ENCODE peak calls at places on chromosome 22, in five cellular contexts. One of them, this sample, is unnamed.
A peak's percentile ranks its signal among the peaks of the same experiment; 100 is the strongest.

GRCh38 chr22:25878933-25879332 is 136.9 kb downstream of the MYO18B start:
- DNase-seq in esophagus squamous epithelium: no peak
- DNase-seq in K562: no peak
- DNase-seq in right lobe of liver: no peak
- DNase-seq in uterus: no peak
- DNase-seq in this sample: no peak

GRCh38 chr22:22918297-22918965 is 30.8 kb downstream of the IGLL5 start:
- DNase-seq in esophagus squamous epithelium: no peak
- DNase-seq in K562: peak; percentile 55
- DNase-seq in right lobe of liver: no peak
- DNase-seq in uterus: no peak
- DNase-seq in this sample: no peak

GRCh38 chr22:27780161-27780575 is 21.4 kb downstream of the MN1 start:
- DNase-seq in esophagus squamous epithelium: no peak
- DNase-seq in K562: no peak
- DNase-seq in right lobe of liver: no peak
- DNase-seq in uterus: no peak
- DNase-seq in this sample: no peak

GRCh38 chr22:42343136-42343484 is 72.7 kb upstream of the TCF20 start:
- DNase-seq in esophagus squamous epithelium: no peak
- DNase-seq in K562: no peak
- DNase-seq in right lobe of liver: no peak
- DNase-seq in uterus: no peak
- DNase-seq in this sample: no peak

GRCh38 chr22:22884010-22884887 is 3.4 kb upstream of the IGLL5 start:
- DNase-seq in esophagus squamous epithelium: no peak
- DNase-seq in K562: peak; percentile 57
- DNase-seq in right lobe of liver: no peak
- DNase-seq in uterus: no peak
- DNase-seq in this sample: peak; percentile 80

GRCh38 chr22:50140615-50141014 is 29.9 kb upstream of the PANX2 start:
- DNase-seq in esophagus squamous epithelium: no peak
- DNase-seq in K562: no peak
- DNase-seq in right lobe of liver: no peak
- DNase-seq in uterus: no peak
- DNase-seq in this sample: no peak

GRCh38 chr22:49004484-49005399 is 822.9 kb downstream of the BRD1 start:
- DNase-seq in esophagus squamous epithelium: no peak
- DNase-seq in K562: no peak
- DNase-seq in right lobe of liver: no peak
- DNase-seq in uterus: no peak
- DNase-seq in this sample: peak; percentile 6

GRCh38 chr22:39431821-39432251 is 25.0 kb upstream of the MGAT3 start:
- DNase-seq in esophagus squamous epithelium: no peak
- DNase-seq in K562: no peak
- DNase-seq in right lobe of liver: peak; percentile 49
- DNase-seq in uterus: no peak
- DNase-seq in this sample: no peak

GRCh38 chr22:50625568-50626313 is 2.2 kb downstream of the ARSA start:
- DNase-seq in esophagus squamous epithelium: no peak
- DNase-seq in K562: no peak
- DNase-seq in right lobe of liver: no peak
- DNase-seq in uterus: no peak
- DNase-seq in this sample: no peak

GRCh38 chr22:48528221-48528915 is 1299.3 kb downstream of the BRD1 start:
- DNase-seq in esophagus squamous epithelium: no peak
- DNase-seq in K562: no peak
- DNase-seq in right lobe of liver: no peak
- DNase-seq in uterus: no peak
- DNase-seq in this sample: no peak

GRCh38 chr22:44384981-44385610 is 72.3 kb upstream of the SHISAL1 start:
- DNase-seq in esophagus squamous epithelium: no peak
- DNase-seq in K562: no peak
- DNase-seq in right lobe of liver: peak; percentile 49
- DNase-seq in uterus: no peak
- DNase-seq in this sample: no peak

GRCh38 chr22:42688241-42688913 is 32.3 kb downstream of the A4GALT start:
- DNase-seq in esophagus squamous epithelium: no peak
- DNase-seq in K562: peak; percentile 38
- DNase-seq in right lobe of liver: peak; percentile 88
- DNase-seq in uterus: peak; percentile 94
- DNase-seq in this sample: peak; percentile 89

GRCh38 chr22:26546282-26546681 is 34.0 kb upstream of the TFIP11 start:
- DNase-seq in esophagus squamous epithelium: no peak
- DNase-seq in K562: no peak
- DNase-seq in right lobe of liver: no peak
- DNase-seq in uterus: no peak
- DNase-seq in this sample: no peak

GRCh38 chr22:48968201-48968959 is 859.3 kb downstream of the BRD1 start:
- DNase-seq in esophagus squamous epithelium: no peak
- DNase-seq in K562: peak; percentile 15
- DNase-seq in right lobe of liver: no peak
- DNase-seq in uterus: peak; percentile 5
- DNase-seq in this sample: peak; percentile 6

GRCh38 chr22:45200862-45201511 is 37.3 kb downstream of the NUP50 start:
- DNase-seq in esophagus squamous epithelium: no peak
- DNase-seq in K562: no peak
- DNase-seq in right lobe of liver: no peak
- DNase-seq in uterus: no peak
- DNase-seq in this sample: no peak

GRCh38 chr22:35205956-35206355 is 51.3 kb upstream of the HMGXB4 start:
- DNase-seq in esophagus squamous epithelium: no peak
- DNase-seq in K562: no peak
- DNase-seq in right lobe of liver: no peak
- DNase-seq in uterus: no peak
- DNase-seq in this sample: no peak

GRCh38 chr22:17871726-17872458 is 97.6 kb upstream of the BID start:
- DNase-seq in esophagus squamous epithelium: no peak
- DNase-seq in K562: no peak
- DNase-seq in right lobe of liver: no peak
- DNase-seq in uterus: no peak
- DNase-seq in this sample: no peak

GRCh38 chr22:34781676-34782075 is 284.3 kb upstream of the ISX start:
- DNase-seq in esophagus squamous epithelium: no peak
- DNase-seq in K562: no peak
- DNase-seq in right lobe of liver: no peak
- DNase-seq in uterus: no peak
- DNase-seq in this sample: no peak

GRCh38 chr22:48905206-48905975 is 922.3 kb downstream of the BRD1 start:
- DNase-seq in esophagus squamous epithelium: no peak
- DNase-seq in K562: no peak
- DNase-seq in right lobe of liver: peak; percentile 47
- DNase-seq in uterus: no peak
- DNase-seq in this sample: peak; percentile 82

GRCh38 chr22:49960967-49961600 is 512 bp downstream of the PIM3 start:
- DNase-seq in esophagus squamous epithelium: no peak
- DNase-seq in K562: peak; percentile 34
- DNase-seq in right lobe of liver: peak; percentile 73
- DNase-seq in uterus: peak; percentile 41
- DNase-seq in this sample: no peak

GRCh38 chr22:48943567-48944432 is 883.9 kb downstream of the BRD1 start:
- DNase-seq in esophagus squamous epithelium: no peak
- DNase-seq in K562: peak; percentile 54
- DNase-seq in right lobe of liver: no peak
- DNase-seq in uterus: no peak
- DNase-seq in this sample: peak; percentile 74

GRCh38 chr22:50058338-50059184 is 463 bp upstream of the TTLL8 start:
- DNase-seq in esophagus squamous epithelium: no peak
- DNase-seq in K562: no peak
- DNase-seq in right lobe of liver: peak; percentile 46
- DNase-seq in uterus: no peak
- DNase-seq in this sample: no peak

GRCh38 chr22:43100223-43100622 is 10.3 kb upstream of the BIK start:
- DNase-seq in esophagus squamous epithelium: no peak
- DNase-seq in K562: no peak
- DNase-seq in right lobe of liver: no peak
- DNase-seq in uterus: no peak
- DNase-seq in this sample: no peak

GRCh38 chr22:36197065-36197440 is 4.6 kb downstream of the APOL4 start:
- DNase-seq in esophagus squamous epithelium: no peak
- DNase-seq in K562: peak; percentile 60
- DNase-seq in right lobe of liver: no peak
- DNase-seq in uterus: peak; percentile 85
- DNase-seq in this sample: peak; percentile 82

GRCh38 chr22:26592368-26593015 is 2.6 kb upstream of the TPST2 start:
- DNase-seq in esophagus squamous epithelium: no peak
- DNase-seq in K562: no peak
- DNase-seq in right lobe of liver: no peak
- DNase-seq in uterus: no peak
- DNase-seq in this sample: no peak

DNA sequence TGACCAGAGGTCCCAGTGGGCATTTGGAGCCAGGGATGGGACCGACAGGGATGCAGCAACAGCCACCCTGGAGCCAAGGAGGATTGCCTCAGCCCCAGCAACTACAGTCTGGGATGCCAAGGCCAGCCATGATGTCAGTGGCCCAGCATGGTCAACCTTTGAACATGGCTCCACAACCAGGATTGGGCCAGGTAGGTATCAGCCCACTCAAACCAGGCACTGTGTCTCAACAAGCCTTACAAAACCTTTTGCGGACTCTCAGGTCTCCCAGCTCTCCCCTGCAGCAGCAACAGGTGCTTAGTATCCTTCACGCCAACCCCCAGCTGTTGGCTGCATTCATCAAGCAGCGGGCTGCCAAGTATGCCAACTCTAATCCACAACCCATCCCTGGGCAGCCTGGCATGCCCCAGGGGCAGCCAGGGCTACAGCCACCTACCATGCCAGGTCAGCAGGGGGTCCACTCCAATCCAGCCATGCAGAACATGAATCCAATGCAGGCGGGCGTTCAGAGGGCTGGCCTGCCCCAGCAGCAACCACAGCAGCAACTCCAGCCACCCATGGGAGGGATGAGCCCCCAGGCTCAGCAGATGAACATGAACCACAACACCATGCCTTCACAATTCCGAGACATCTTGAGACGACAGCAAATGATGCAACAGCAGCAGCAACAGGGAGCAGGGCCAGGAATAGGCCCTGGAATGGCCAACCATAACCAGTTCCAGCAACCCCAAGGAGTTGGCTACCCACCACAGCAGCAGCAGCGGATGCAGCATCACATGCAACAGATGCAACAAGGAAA is 27.3 kb upstream of the L3MBTL2 start:
- DNase-seq in esophagus squamous epithelium: no peak
- DNase-seq in K562: no peak
- DNase-seq in right lobe of liver: peak; percentile 64
- DNase-seq in uterus: no peak
- DNase-seq in this sample: no peak
- TF ChIP-seq POLR2A in esophagus squamous epithelium: no peak
- TF ChIP-seq POLR2A in K562: no peak
- TF ChIP-seq POLR2A in right lobe of liver: no peak
- TF ChIP-seq POLR2A in uterus: no peak
- TF ChIP-seq POLR2A in this sample: no peak

GRCh38 chr22:38413085-38414008 is 41.7 kb downstream of the KCNJ4 start:
- DNase-seq in esophagus squamous epithelium: no peak
- DNase-seq in K562: no peak
- DNase-seq in right lobe of liver: peak; percentile 63
- DNase-seq in uterus: peak; percentile 34
- DNase-seq in this sample: peak; percentile 85
- H3K4me3 ChIP-seq in esophagus squamous epithelium: no peak overlapping the region
- H3K4me3 ChIP-seq in K562: no peak overlapping the region
- H3K4me3 ChIP-seq in right lobe of liver: no peak overlapping the region
- H3K4me3 ChIP-seq in uterus: no peak overlapping the region
- H3K4me3 ChIP-seq in this sample: no peak overlapping the region

GRCh38 chr22:37225481-37225880 is 13.2 kb upstream of the SSTR3 start:
- DNase-seq in esophagus squamous epithelium: no peak
- DNase-seq in K562: no peak
- DNase-seq in right lobe of liver: no peak
- DNase-seq in uterus: no peak
- DNase-seq in this sample: no peak
- TF ChIP-seq CTCF in esophagus squamous epithelium: no peak
- TF ChIP-seq CTCF in K562: peak; percentile 16
- TF ChIP-seq CTCF in right lobe of liver: no peak
- TF ChIP-seq CTCF in uterus: no peak
- TF ChIP-seq CTCF in this sample: no peak

DNA sequence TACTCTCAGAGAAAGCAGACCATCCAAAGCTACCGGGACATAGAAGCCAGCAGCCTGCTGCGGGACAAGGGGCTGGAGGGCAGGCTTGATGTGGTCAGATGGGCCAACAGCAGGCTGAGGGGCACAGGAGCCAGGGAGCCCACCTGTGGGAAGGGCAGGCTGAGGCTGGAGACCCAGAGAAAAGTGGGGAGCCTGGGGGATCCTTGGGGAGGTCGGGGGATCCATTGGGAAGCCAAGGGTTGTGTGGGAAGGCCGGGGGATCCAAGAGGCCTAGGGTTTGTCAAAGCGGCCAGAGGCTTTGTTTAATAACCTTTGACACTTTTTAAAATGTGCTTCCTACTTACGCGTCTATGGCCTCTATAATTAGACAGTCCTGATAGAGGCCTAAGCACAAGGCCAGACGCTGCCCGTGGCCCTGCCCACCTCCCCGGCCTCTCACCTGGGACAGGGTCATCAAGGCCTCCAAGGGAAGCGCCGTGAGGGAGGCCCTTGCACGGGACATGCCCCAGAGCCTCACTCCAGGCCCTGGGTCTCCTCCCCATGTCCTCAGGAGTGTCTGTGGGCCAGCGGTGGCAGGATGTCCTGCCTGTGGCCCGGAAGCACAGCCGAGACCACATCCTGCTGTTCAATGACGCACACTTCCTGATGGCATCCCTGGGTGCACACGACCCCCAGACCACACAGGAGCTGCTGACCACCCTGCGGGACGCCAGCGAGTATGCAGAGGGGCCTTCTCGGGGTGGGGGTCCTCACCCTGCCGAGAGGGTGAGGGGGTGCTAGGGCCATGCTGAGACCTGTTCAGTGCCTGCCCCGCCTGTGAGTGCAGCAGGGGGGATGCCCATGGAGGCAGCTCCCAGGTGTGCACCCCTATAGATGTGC is 8.6 kb upstream of the GTSE1 start:
- DNase-seq in esophagus squamous epithelium: peak; percentile 36
- DNase-seq in K562: no peak
- DNase-seq in right lobe of liver: no peak
- DNase-seq in uterus: no peak
- DNase-seq in this sample: peak; percentile 87
- TF ChIP-seq POLR2A in esophagus squamous epithelium: no peak
- TF ChIP-seq POLR2A in K562: no peak
- TF ChIP-seq POLR2A in right lobe of liver: no peak
- TF ChIP-seq POLR2A in uterus: no peak
- TF ChIP-seq POLR2A in this sample: no peak

GRCh38 chr22:20853236-20853660 is 5.4 kb downstream of the PI4KA start:
- DNase-seq in esophagus squamous epithelium: no peak
- DNase-seq in K562: peak; percentile 36
- DNase-seq in right lobe of liver: no peak
- DNase-seq in uterus: no peak
- DNase-seq in this sample: no peak

GRCh38 chr22:20857838-20858614 is 585 bp downstream of the PI4KA start:
- DNase-seq in esophagus squamous epithelium: peak; percentile 46
- DNase-seq in K562: peak; percentile 100
- DNase-seq in right lobe of liver: peak; percentile 90
- DNase-seq in uterus: peak; percentile 91
- DNase-seq in this sample: peak; percentile 98

GRCh38 chr22:20858615-20859416 is at the start of the genes PI4KA and SNAP29:
- DNase-seq in esophagus squamous epithelium: peak; percentile 99
- DNase-seq in K562: peak; percentile 100
- DNase-seq in right lobe of liver: peak; percentile 100
- DNase-seq in uterus: peak; percentile 98
- DNase-seq in this sample: peak; percentile 100

GRCh38 chr22:20859615-20860014 is 808 bp downstream of the SNAP29 start:
- DNase-seq in esophagus squamous epithelium: no peak
- DNase-seq in K562: no peak
- DNase-seq in right lobe of liver: no peak
- DNase-seq in uterus: no peak
- DNase-seq in this sample: no peak

GRCh38 chr22:20857247-20857643 is 1.4 kb downstream of the PI4KA start:
- DNase-seq in esophagus squamous epithelium: no peak
- DNase-seq in K562: no peak
- DNase-seq in right lobe of liver: no peak
- DNase-seq in uterus: no peak
- DNase-seq in this sample: no peak
- H3K4me3 ChIP-seq in esophagus squamous epithelium: no peak overlapping the region
- H3K4me3 ChIP-seq in K562: peak overlapping the region; percentile 57
- H3K4me3 ChIP-seq in right lobe of liver: peak overlapping the region; percentile 83
- H3K4me3 ChIP-seq in uterus: peak overlapping the region; percentile 55
- H3K4me3 ChIP-seq in this sample: no peak overlapping the region